ENCODE peak calls at places on chromosome 4, in five cellular contexts. O, K, U, D and L are unnamed samples.

GRCh38 chr4:114077610-114078009 is 98.2 kb upstream of the ARSJ start:
- DNase-seq in U (peak; percentile 5), K (no peak), O (no peak), D (peak; percentile 92), L (no peak)

GRCh38 chr4:182922551-182923284 is 5.5 kb upstream of the DCTD start:
- DNase-seq in O (no peak), K (no peak), D (peak; percentile 84), U (peak; percentile 52), L (no peak)

GRCh38 chr4:111641813-111642579 is 503.3 kb upstream of the FAM241A start:
- DNase-seq in D (peak; percentile 86), U (peak; percentile 82), O (no peak), K (no peak), L (no peak)

GRCh38 chr4:152007108-152007507 is 246.3 kb upstream of the GATB start:
- DNase-seq in K (no peak), O (no peak), D (no peak), U (no peak), L (no peak)

GRCh38 chr4:10032625-10033024 is 11.3 kb upstream of the SLC2A9 start:
- DNase-seq in U (peak; percentile 60), K (no peak), O (no peak), D (peak; percentile 75), L (no peak)

GRCh38 chr4:89242864-89243740 is 64.5 kb downstream of the GPRIN3 start:
- DNase-seq in U (peak; percentile 14), D (no peak), O (no peak), K (no peak), L (no peak)

GRCh38 chr4:56762484-56763250 is 58.8 kb downstream of the SPINK2 start:
- DNase-seq in D (no peak), K (no peak), U (no peak), O (no peak), L (no peak)

GRCh38 chr4:123587983-123588494 is 191.4 kb downstream of the SPRY1 start:
- DNase-seq in O (no peak), U (peak; percentile 9), K (no peak), D (peak; percentile 93), L (no peak)

GRCh38 chr4:169142390-169142789 is 128.4 kb downstream of the SH3RF1 start:
- DNase-seq in K (no peak), O (no peak), D (peak; percentile 53), U (no peak), L (no peak)

GRCh38 chr4:107648178-107648991 is 71.6 kb downstream of the PAPSS1 start:
- DNase-seq in K (no peak), U (no peak), O (no peak), D (no peak), L (no peak)
- H3K27ac ChIP-seq in K (no peak overlapping the region), U (no peak overlapping the region), O (no peak overlapping the region), D (no peak overlapping the region), L (no peak overlapping the region)

DNA sequence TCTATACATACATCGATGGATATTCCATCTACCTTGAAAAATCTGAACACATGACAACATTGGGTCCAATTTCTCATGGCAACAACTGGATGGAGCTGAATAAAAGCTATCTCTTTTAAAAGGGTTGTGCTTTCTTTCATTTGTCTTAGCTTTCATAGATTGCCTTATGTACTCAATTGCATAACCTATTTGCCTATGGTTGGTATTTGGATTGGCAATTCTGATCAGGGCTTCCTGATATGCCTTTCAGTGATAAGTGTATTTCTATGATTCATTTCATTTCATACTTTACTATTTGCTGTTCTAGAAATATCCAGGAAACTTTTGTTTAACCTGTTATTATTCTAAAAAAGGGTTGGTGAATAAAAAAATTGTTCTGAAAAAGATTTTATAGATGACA is 509.9 kb downstream of the GRXCR1 start:
- DNase-seq in U (no peak), K (no peak), O (no peak), D (no peak), L (no peak)
- H3K9me3 ChIP-seq in U (no peaks in the 10 kb centered on the region), K (peaks cover 15% of the 10 kb centered on the region), O (no peaks in the 10 kb centered on the region), D (peaks cover 6% of the 10 kb centered on the region), L (no peaks in the 10 kb centered on the region)

GRCh38 chr4:8478801-8479744 is 38.5 kb downstream of the TRMT44 start:
- DNase-seq in O (no peak), D (peak; percentile 35), K (peak; percentile 71), U (no peak), L (no peak)

GRCh38 chr4:8477095-8477635 is 36.6 kb downstream of the TRMT44 start:
- DNase-seq in U (no peak), O (no peak), K (peak; percentile 63), D (no peak), L (no peak)

GRCh38 chr4:8478371-8478770 is 37.8 kb downstream of the TRMT44 start:
- DNase-seq in K (no peak), U (no peak), D (no peak), O (no peak), L (no peak)

GRCh38 chr4:8477676-8478075 is 37.1 kb downstream of the TRMT44 start:
- DNase-seq in U (no peak), O (no peak), K (no peak), D (no peak), L (no peak)

GRCh38 chr4:8480221-8480620 is 39.6 kb downstream of the TRMT44 start:
- DNase-seq in O (no peak), D (no peak), K (peak; percentile 29), U (no peak), L (no peak)
- H3K27ac ChIP-seq in O (no peak overlapping the region), D (no peak overlapping the region), K (no peak overlapping the region), U (no peak overlapping the region), L (no peak overlapping the region)

GRCh38 chr4:107778784-107779530 is 45.8 kb upstream of the SGMS2 start:
- DNase-seq in O (no peak), K (no peak), U (no peak), D (no peak), L (no peak)
- H3K9me3 ChIP-seq in O (no peaks in the 10 kb centered on the region), K (peaks cover 29% of the 10 kb centered on the region), U (no peaks in the 10 kb centered on the region), D (no peaks in the 10 kb centered on the region), L (no peaks in the 10 kb centered on the region)

GRCh38 chr4:1378559-1379231 is 27.5 kb downstream of the NKX1-1 start:
- DNase-seq in O (no peak), K (peak; percentile 74), D (no peak), U (no peak), L (peak; percentile 59)
- H3K27ac ChIP-seq in O (no peak overlapping the region), K (no peak overlapping the region), D (no peak overlapping the region), U (peak overlapping the region; percentile 41), L (no peak overlapping the region)

GRCh38 chr4:14054391-14054790 is 426.9 kb upstream of the BOD1L1 start:
- DNase-seq in D (no peak), U (no peak), O (no peak), K (no peak), L (no peak)
- H3K9me3 ChIP-seq in D (no peaks in the 10 kb centered on the region), U (no peaks in the 10 kb centered on the region), O (no peaks in the 10 kb centered on the region), K (no peaks in the 10 kb centered on the region), L (no peaks in the 10 kb centered on the region)

GRCh38 chr4:12692815-12693214 is 791.3 kb downstream of the RAB28 start:
- DNase-seq in D (no peak), O (no peak), K (no peak), U (no peak), L (no peak)

GRCh38 chr4:12701384-12701783 is 782.8 kb downstream of the RAB28 start:
- DNase-seq in O (no peak), D (no peak), U (no peak), K (no peak), L (no peak)

GRCh38 chr4:12703076-12703475 is 781.1 kb downstream of the RAB28 start:
- DNase-seq in U (no peak), O (no peak), K (no peak), D (no peak), L (no peak)

DNA sequence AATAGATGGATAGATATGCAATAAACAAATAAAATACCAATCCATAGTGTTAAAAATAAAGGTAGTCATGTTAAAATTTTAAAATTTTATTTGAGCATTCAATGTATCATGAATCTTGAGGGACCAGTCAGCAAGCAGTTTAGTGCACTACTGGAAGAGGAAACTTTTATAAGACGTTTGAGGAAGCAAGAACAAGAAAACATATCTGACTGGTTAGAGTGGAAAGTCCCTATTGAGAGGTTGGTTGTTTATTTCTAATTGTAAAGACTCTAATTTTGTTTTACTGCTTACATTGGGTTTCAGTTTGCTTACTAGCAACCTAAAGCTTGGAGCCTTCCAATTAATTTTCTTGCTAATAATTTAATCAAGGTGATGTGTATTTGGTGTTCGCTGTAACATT is 786.2 kb downstream of the RAB28 start:
- DNase-seq in D (no peak), K (no peak), U (no peak), O (no peak), L (no peak)
- H3K27ac ChIP-seq in D (no peak overlapping the region), K (no peak overlapping the region), U (no peak overlapping the region), O (no peak overlapping the region), L (no peak overlapping the region)

GRCh38 chr4:25786497-25787065 is 76.2 kb downstream of the SEL1L3 start:
- DNase-seq in K (no peak), U (no peak), O (no peak), D (peak; percentile 70), L (no peak)

GRCh38 chr4:25787891-25788331 is 74.9 kb downstream of the SEL1L3 start:
- DNase-seq in K (no peak), O (no peak), D (no peak), U (peak; percentile 72), L (no peak)

GRCh38 chr4:25792200-25792791 is 70.5 kb downstream of the SEL1L3 start:
- DNase-seq in K (no peak), D (no peak), U (peak; percentile 83), O (no peak), L (no peak)

GRCh38 chr4:25790024-25790423 is 72.8 kb downstream of the SEL1L3 start:
- DNase-seq in D (no peak), U (no peak), O (no peak), K (no peak), L (no peak)

DNA sequence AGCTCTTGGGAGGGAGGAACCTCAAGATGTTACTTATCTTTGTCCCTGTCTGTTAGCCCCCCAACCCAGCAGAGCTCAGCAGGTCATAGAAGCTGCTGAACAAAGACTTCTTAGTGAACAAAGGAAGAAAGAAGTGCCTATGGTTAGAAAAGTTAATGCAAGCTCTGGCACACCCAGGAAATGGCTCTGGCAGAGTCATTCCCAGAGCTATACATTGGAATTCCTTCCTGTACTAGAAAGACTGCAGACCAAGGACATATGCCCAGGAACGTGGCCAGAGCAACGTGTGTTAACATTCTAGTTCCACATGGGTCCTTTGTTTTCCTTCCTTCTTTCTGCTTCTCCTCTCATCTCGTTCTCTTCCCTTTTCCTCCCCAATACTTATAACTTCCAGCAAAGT is 73.9 kb downstream of the SEL1L3 start:
- DNase-seq in O (no peak), D (no peak), K (no peak), U (no peak), L (no peak)
- H3K9me3 ChIP-seq in O (no peaks in the 10 kb centered on the region), D (no peaks in the 10 kb centered on the region), K (no peaks in the 10 kb centered on the region), U (no peaks in the 10 kb centered on the region), L (no peaks in the 10 kb centered on the region)